ENCODE peak calls at places on chromosomes 4 and X, in eight cellular contexts. O, U, R, Y, K, W, J and Z are unnamed samples.

GRCh38 chr4:146398404-146398803 is 123.3 kb downstream of the SLC10A7 start:
- DNase-seq in W (no peak), J (no peak), O (no peak), K (no peak), Y (no peak), U (no peak), R (no peak), Z (no peak)

GRCh38 chr4:76803522-76803921 is 94.4 kb downstream of the SOWAHB start:
- DNase-seq in J (no peak), W (no peak), R (no peak), Y (no peak), U (no peak), K (no peak), O (no peak), Z (no peak)

GRCh38 chr4:122992111-122992510 is 69.7 kb upstream of the NUDT6 start:
- DNase-seq in R (no peak), J (no peak), W (no peak), Y (no peak), K (no peak), O (no peak), U (no peak), Z (no peak)

GRCh38 chr4:173151496-173151895 is 17.1 kb upstream of the GALNT7 start:
- DNase-seq in U (no peak), Y (no peak), W (no peak), K (no peak), O (no peak), J (no peak), R (no peak), Z (no peak)

GRCh38 chr4:95732061-95732460 is 107.8 kb upstream of the PDHA2 start:
- DNase-seq in O (no peak), U (no peak), K (no peak), R (no peak), Y (no peak), W (no peak), J (no peak), Z (no peak)

GRCh38 chr4:125420499-125420898 is 105.7 kb downstream of the FAT4 start:
- DNase-seq in K (peak; percentile 69), J (no peak), U (no peak), W (no peak), R (no peak), O (no peak), Y (no peak), Z (no peak)

GRCh38 chrX:36071064-36071463 is 151.5 kb downstream of the CFAP47 start:
- DNase-seq in W (no peak), U (no peak), K (no peak), O (no peak), R (no peak), Y (no peak), J (no peak), Z (no peak)

GRCh38 chr4:98996056-98996941 is 778 bp downstream of the METAP1 start:
- DNase-seq in W (no peak), R (no peak), U (peak; percentile 24), J (peak; percentile 4), Y (no peak), K (peak; percentile 48), O (no peak), Z (peak; percentile 5)

GRCh38 chr4:89078300-89078699 is 21.3 kb upstream of the FAM13A start:
- DNase-seq in Y (no peak), O (no peak), U (no peak), R (no peak), W (no peak), K (no peak), J (no peak), Z (no peak)

GRCh38 chrX:130714665-130715064 is 188.3 kb downstream of the ENOX2 start:
- DNase-seq in J (no peak), K (no peak), O (no peak), W (no peak), U (no peak), Y (no peak), R (no peak), Z (no peak)

GRCh38 chr4:109576462-109576861 is 16.4 kb downstream of the MCUB start:
- DNase-seq in R (peak; percentile 71), O (no peak), W (no peak), J (no peak), U (no peak), Y (no peak), K (peak; percentile 25), Z (peak; percentile 58)